ENCODE peak calls at places on chromosomes 1 and 21, in nine cellular contexts. One of them, this sample, is unnamed.

GRCh38 chr1:163604391-163604790 is 282.6 kb downstream of the NUF2 start:
- DNase-seq in PC-9: no peak
- DNase-seq in endothelial cell: no peak
- DNase-seq in brain microvascular endothelial cell: no peak
- DNase-seq in pancreas: no peak
- DNase-seq in type B pancreatic cell: no peak
- DNase-seq in heart left ventricle: no peak
- DNase-seq in gastrocnemius medialis: no peak
- DNase-seq in breast epithelium: no peak
- DNase-seq in this sample: no peak

GRCh38 chr1:111976332-111976731 is 13.1 kb downstream of the KCND3 start:
- DNase-seq in gastrocnemius medialis: no peak
- DNase-seq in pancreas: no peak
- DNase-seq in brain microvascular endothelial cell: no peak
- DNase-seq in type B pancreatic cell: no peak
- DNase-seq in endothelial cell: no peak
- DNase-seq in heart left ventricle: no peak
- DNase-seq in breast epithelium: no peak
- DNase-seq in PC-9: no peak
- DNase-seq in this sample: no peak

GRCh38 chr1:84478876-84479868 is at the start of gene RPF1:
- DNase-seq in pancreas: peak
- DNase-seq in endothelial cell: peak
- DNase-seq in brain microvascular endothelial cell: peak
- DNase-seq in breast epithelium: peak
- DNase-seq in type B pancreatic cell: peak
- DNase-seq in PC-9: peak
- DNase-seq in heart left ventricle: peak
- DNase-seq in gastrocnemius medialis: peak
- DNase-seq in this sample: peak

GRCh38 chr1:41870076-41870562 is 48.6 kb downstream of the HIVEP3 start:
- DNase-seq in brain microvascular endothelial cell: peak
- DNase-seq in heart left ventricle: no peak
- DNase-seq in endothelial cell: no peak
- DNase-seq in gastrocnemius medialis: no peak
- DNase-seq in pancreas: no peak
- DNase-seq in type B pancreatic cell: no peak
- DNase-seq in PC-9: peak
- DNase-seq in breast epithelium: no peak
- DNase-seq in this sample: no peak

GRCh38 chr1:100539836-100540536 is 2.0 kb downstream of the GPR88 start:
- DNase-seq in pancreas: peak
- DNase-seq in heart left ventricle: peak
- DNase-seq in endothelial cell: peak
- DNase-seq in brain microvascular endothelial cell: no peak
- DNase-seq in type B pancreatic cell: no peak
- DNase-seq in breast epithelium: no peak
- DNase-seq in PC-9: no peak
- DNase-seq in gastrocnemius medialis: no peak
- DNase-seq in this sample: no peak

GRCh38 chr1:8027748-8028631 is 1.9 kb upstream of the ERRFI1 start:
- DNase-seq in brain microvascular endothelial cell: peak
- DNase-seq in breast epithelium: no peak
- DNase-seq in endothelial cell: no peak
- DNase-seq in gastrocnemius medialis: no peak
- DNase-seq in pancreas: no peak
- DNase-seq in PC-9: peak
- DNase-seq in heart left ventricle: no peak
- DNase-seq in type B pancreatic cell: no peak
- DNase-seq in this sample: no peak

GRCh38 chr1:47481936-47482335 is 44.1 kb downstream of the FOXD2 start:
- DNase-seq in breast epithelium: no peak
- DNase-seq in gastrocnemius medialis: no peak
- DNase-seq in pancreas: no peak
- DNase-seq in heart left ventricle: no peak
- DNase-seq in type B pancreatic cell: no peak
- DNase-seq in brain microvascular endothelial cell: no peak
- DNase-seq in endothelial cell: no peak
- DNase-seq in PC-9: no peak
- DNase-seq in this sample: no peak

GRCh38 chr1:213947200-213947775 is 40.5 kb upstream of the PROX1 start:
- DNase-seq in gastrocnemius medialis: no peak
- DNase-seq in breast epithelium: no peak
- DNase-seq in brain microvascular endothelial cell: no peak
- DNase-seq in PC-9: no peak
- DNase-seq in heart left ventricle: no peak
- DNase-seq in endothelial cell: no peak
- DNase-seq in pancreas: peak
- DNase-seq in type B pancreatic cell: no peak
- DNase-seq in this sample: no peak

GRCh38 chr1:21292503-21292990 is 2.3 kb upstream of the ECE1 start:
- DNase-seq in breast epithelium: no peak
- DNase-seq in heart left ventricle: no peak
- DNase-seq in gastrocnemius medialis: no peak
- DNase-seq in endothelial cell: no peak
- DNase-seq in PC-9: no peak
- DNase-seq in brain microvascular endothelial cell: no peak
- DNase-seq in type B pancreatic cell: no peak
- DNase-seq in pancreas: no peak
- DNase-seq in this sample: no peak

GRCh38 chr1:29415156-29415830 is 179.0 kb downstream of the PTPRU start:
- DNase-seq in type B pancreatic cell: peak
- DNase-seq in PC-9: no peak
- DNase-seq in heart left ventricle: no peak
- DNase-seq in endothelial cell: no peak
- DNase-seq in pancreas: no peak
- DNase-seq in brain microvascular endothelial cell: no peak
- DNase-seq in gastrocnemius medialis: no peak
- DNase-seq in breast epithelium: no peak
- DNase-seq in this sample: no peak

GRCh38 chr1:4064150-4064889 is 164.2 kb upstream of the C1orf174 start:
- DNase-seq in brain microvascular endothelial cell: no peak
- DNase-seq in gastrocnemius medialis: no peak
- DNase-seq in heart left ventricle: no peak
- DNase-seq in breast epithelium: no peak
- DNase-seq in type B pancreatic cell: no peak
- DNase-seq in endothelial cell: no peak
- DNase-seq in PC-9: no peak
- DNase-seq in pancreas: no peak
- DNase-seq in this sample: no peak

DNA sequence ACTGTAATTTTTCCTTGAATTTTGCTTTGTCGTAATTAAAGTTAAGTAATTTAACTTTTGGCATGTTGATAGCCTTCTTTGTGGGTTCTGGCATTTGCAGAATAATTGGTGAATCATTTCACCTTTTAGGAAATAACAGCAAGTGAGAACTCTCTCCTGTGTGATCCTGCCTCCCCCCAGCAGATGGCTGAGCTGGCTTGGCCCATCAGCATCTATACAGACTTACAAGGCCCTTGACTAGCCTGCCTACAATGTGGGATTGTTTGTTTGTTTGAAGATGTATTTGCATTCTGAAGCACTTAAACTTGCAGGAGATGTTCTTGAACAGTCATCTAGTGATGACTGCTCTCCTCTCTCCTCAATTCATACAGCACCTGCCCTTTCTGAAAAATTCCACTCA is 55.9 kb downstream of the MACO1 start:
- DNase-seq in PC-9: no peak
- DNase-seq in breast epithelium: no peak
- DNase-seq in endothelial cell: no peak
- DNase-seq in pancreas: no peak
- DNase-seq in heart left ventricle: no peak
- DNase-seq in gastrocnemius medialis: no peak
- DNase-seq in brain microvascular endothelial cell: no peak
- DNase-seq in type B pancreatic cell: no peak
- DNase-seq in this sample: no peak
- TF ChIP-seq CTCF in PC-9: no peak
- TF ChIP-seq CTCF in breast epithelium: no peak
- TF ChIP-seq CTCF in endothelial cell: no peak
- TF ChIP-seq CTCF in pancreas: no peak
- TF ChIP-seq CTCF in heart left ventricle: no peak
- TF ChIP-seq CTCF in gastrocnemius medialis: no peak
- TF ChIP-seq CTCF in brain microvascular endothelial cell: peak
- TF ChIP-seq CTCF in type B pancreatic cell: peak
- TF ChIP-seq CTCF in this sample: no peak

GRCh38 chr1:226149806-226150205 is 36.7 kb downstream of the ACBD3 start:
- DNase-seq in PC-9: peak
- DNase-seq in breast epithelium: no peak
- DNase-seq in type B pancreatic cell: no peak
- DNase-seq in heart left ventricle: no peak
- DNase-seq in endothelial cell: no peak
- DNase-seq in gastrocnemius medialis: no peak
- DNase-seq in brain microvascular endothelial cell: no peak
- DNase-seq in pancreas: no peak
- DNase-seq in this sample: no peak
- TF ChIP-seq CTCF in PC-9: peak
- TF ChIP-seq CTCF in breast epithelium: no peak
- TF ChIP-seq CTCF in type B pancreatic cell: no peak
- TF ChIP-seq CTCF in heart left ventricle: no peak
- TF ChIP-seq CTCF in endothelial cell: no peak
- TF ChIP-seq CTCF in gastrocnemius medialis: no peak
- TF ChIP-seq CTCF in brain microvascular endothelial cell: no peak
- TF ChIP-seq CTCF in pancreas: no peak
- TF ChIP-seq CTCF in this sample: no peak

GRCh38 chr1:46244656-46245371 is 2.7 kb upstream of the RAD54L start:
- DNase-seq in heart left ventricle: no peak
- DNase-seq in pancreas: no peak
- DNase-seq in gastrocnemius medialis: no peak
- DNase-seq in breast epithelium: no peak
- DNase-seq in type B pancreatic cell: no peak
- DNase-seq in PC-9: no peak
- DNase-seq in endothelial cell: no peak
- DNase-seq in brain microvascular endothelial cell: peak
- DNase-seq in this sample: no peak

GRCh38 chr1:46242918-46243317 is 4.6 kb upstream of the RAD54L start:
- DNase-seq in pancreas: no peak
- DNase-seq in breast epithelium: no peak
- DNase-seq in endothelial cell: no peak
- DNase-seq in brain microvascular endothelial cell: no peak
- DNase-seq in gastrocnemius medialis: no peak
- DNase-seq in heart left ventricle: no peak
- DNase-seq in type B pancreatic cell: no peak
- DNase-seq in PC-9: no peak
- DNase-seq in this sample: no peak

GRCh38 chr1:46246548-46247432 is 773 bp upstream of the RAD54L start:
- DNase-seq in endothelial cell: no peak
- DNase-seq in type B pancreatic cell: peak
- DNase-seq in heart left ventricle: peak
- DNase-seq in gastrocnemius medialis: no peak
- DNase-seq in PC-9: peak
- DNase-seq in pancreas: no peak
- DNase-seq in breast epithelium: peak
- DNase-seq in brain microvascular endothelial cell: peak
- DNase-seq in this sample: peak

GRCh38 chr1:46247433-46248121 is at the start of gene RAD54L:
- DNase-seq in endothelial cell: peak
- DNase-seq in heart left ventricle: peak
- DNase-seq in brain microvascular endothelial cell: peak
- DNase-seq in PC-9: peak
- DNase-seq in breast epithelium: peak
- DNase-seq in type B pancreatic cell: peak
- DNase-seq in gastrocnemius medialis: peak
- DNase-seq in pancreas: peak
- DNase-seq in this sample: no peak

DNA sequence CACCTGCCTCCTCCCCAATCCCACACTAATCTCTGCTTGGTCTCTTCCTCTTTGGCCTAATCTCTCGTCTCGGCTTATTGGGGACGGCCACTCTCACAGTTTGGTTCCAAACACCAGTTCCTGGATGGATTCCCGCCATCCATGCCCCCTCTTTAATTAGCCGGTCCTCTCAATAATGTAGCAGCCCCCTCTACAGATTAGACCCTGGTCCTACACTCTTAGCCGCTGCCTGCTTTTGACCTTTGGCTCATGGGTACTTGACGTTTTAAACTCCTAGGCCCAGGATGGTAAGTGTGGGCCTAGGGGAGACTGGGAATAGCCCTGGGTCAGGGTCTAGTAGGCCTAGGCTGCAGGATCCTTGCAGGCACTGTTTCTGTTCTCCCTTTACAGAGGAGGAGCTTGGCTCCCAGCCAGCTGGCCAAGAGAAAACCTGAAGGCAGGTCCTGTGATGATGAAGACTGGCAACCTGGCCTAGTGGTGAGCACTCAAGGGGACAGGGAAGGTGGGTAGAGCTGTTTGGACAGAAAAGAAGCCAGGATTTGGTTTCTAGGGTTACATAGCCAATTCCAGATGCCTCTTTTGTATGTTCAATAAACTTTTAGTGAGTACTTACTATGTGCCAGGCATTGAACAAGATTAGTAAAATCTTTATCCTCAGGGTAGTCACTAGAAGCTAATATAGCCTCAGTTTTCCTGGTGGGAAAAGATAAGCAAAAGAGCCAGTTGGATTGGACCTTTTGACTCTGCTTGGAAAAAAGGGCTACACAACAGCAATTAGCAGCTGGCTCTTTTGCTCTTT is 758 bp downstream of the RAD54L start:
- DNase-seq in heart left ventricle: peak
- DNase-seq in type B pancreatic cell: no peak
- DNase-seq in PC-9: peak
- DNase-seq in breast epithelium: no peak
- DNase-seq in endothelial cell: peak
- DNase-seq in pancreas: peak
- DNase-seq in brain microvascular endothelial cell: no peak
- DNase-seq in gastrocnemius medialis: peak
- DNase-seq in this sample: no peak
- TF ChIP-seq CTCF in heart left ventricle: no peak
- TF ChIP-seq CTCF in type B pancreatic cell: peak
- TF ChIP-seq CTCF in PC-9: peak
- TF ChIP-seq CTCF in breast epithelium: no peak
- TF ChIP-seq CTCF in endothelial cell: peak
- TF ChIP-seq CTCF in pancreas: no peak
- TF ChIP-seq CTCF in brain microvascular endothelial cell: peak
- TF ChIP-seq CTCF in gastrocnemius medialis: no peak
- TF ChIP-seq CTCF in this sample: no peak

DNA sequence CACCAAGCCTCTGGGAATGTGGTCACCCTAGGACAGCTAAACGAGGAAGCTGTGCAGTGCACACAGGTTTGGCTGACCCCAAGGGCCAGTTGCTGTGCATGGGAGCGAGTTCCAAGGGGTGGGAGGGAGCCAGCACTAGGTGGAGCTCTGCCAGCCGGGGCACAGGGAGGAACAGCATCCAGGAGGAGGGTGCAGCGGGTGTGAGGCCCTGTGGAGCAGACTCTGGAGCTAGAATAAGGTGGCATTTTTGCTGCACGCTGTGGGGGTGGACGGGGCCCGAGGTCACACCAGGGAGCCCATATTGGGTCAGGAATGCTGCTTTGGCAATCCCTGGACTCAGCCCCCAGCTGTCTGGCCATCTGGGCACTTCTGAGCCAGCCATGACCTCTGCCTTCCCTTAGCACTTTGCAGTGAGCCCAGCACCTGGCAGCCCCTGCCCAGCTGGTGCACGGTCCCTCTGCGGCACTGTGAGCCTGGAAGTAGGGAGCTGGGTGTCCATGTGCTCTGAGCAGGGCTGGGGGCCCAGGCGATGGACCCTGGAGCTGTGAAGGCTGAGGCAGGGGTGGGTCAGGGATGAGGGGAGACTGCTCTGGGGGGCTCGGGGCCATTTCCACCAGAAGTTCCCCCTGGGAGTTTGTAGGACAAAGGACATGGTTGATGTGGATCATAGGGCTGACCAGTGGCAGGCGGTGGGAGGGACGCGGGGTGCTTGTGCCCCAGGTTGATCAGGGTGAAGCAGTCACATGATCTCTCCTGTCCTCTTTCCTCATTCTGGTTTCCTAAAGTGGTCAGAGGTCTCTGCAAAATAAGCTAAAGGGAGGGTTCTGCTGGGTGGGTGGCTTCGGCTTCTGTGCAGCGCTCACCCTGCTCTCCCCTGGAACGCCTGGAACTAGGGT is 8.9 kb downstream of the PDXK start:
- DNase-seq in brain microvascular endothelial cell: no peak
- DNase-seq in PC-9: peak
- DNase-seq in pancreas: peak
- DNase-seq in heart left ventricle: peak
- DNase-seq in gastrocnemius medialis: peak
- DNase-seq in endothelial cell: no peak
- DNase-seq in breast epithelium: no peak
- DNase-seq in type B pancreatic cell: no peak
- DNase-seq in this sample: no peak
- TF ChIP-seq CTCF in brain microvascular endothelial cell: peak
- TF ChIP-seq CTCF in PC-9: no peak
- TF ChIP-seq CTCF in pancreas: no peak
- TF ChIP-seq CTCF in heart left ventricle: no peak
- TF ChIP-seq CTCF in gastrocnemius medialis: no peak
- TF ChIP-seq CTCF in endothelial cell: no peak
- TF ChIP-seq CTCF in breast epithelium: no peak
- TF ChIP-seq CTCF in type B pancreatic cell: no peak
- TF ChIP-seq CTCF in this sample: no peak